ENCODE peak calls at places on chromosomes 6 and 20, in eight cellular contexts. W is CD8-positive, alpha-beta T cell; I is PC-9; E is heart right ventricle; V is Panc1; G is stomach; Q is fibroblast of lung; J is MM.1S. F is an unnamed sample.
A peak's percentile ranks its signal among the peaks of the same experiment; 100 is the strongest.

GRCh38 chr6:162719528-162719927 is 8.0 kb downstream of the PRKN start:
- DNase-seq in I (no peak), E (no peak), Q (no peak), V (no peak), W (no peak), J (no peak), G (no peak), F (no peak)

GRCh38 chr6:145704153-145704781 is 31.1 kb downstream of the EPM2A start:
- DNase-seq in V (no peak), J (no peak), G (no peak), W (no peak), I (no peak), E (no peak), Q (no peak), F (no peak)

GRCh38 chr20:24977336-24977735 is 15.2 kb downstream of the APMAP start:
- DNase-seq in Q (no peak), J (no peak), V (no peak), W (no peak), E (no peak), I (no peak), G (no peak), F (no peak)

GRCh38 chr6:130482645-130483390 is 117.0 kb downstream of the TMEM200A start:
- DNase-seq in I (no peak), W (no peak), Q (peak; percentile 92), J (no peak), G (no peak), V (no peak), E (no peak), F (no peak)

GRCh38 chr6:128605961-128606360 is 85.6 kb upstream of the PTPRK start:
- DNase-seq in G (no peak), E (no peak), I (no peak), W (no peak), Q (peak; percentile 28), J (no peak), V (no peak), F (no peak)

GRCh38 chr20:15241696-15242095 is 904.3 kb upstream of the FLRT3 start:
- DNase-seq in J (no peak), G (no peak), E (no peak), Q (peak; percentile 43), W (no peak), I (no peak), V (no peak), F (no peak)

GRCh38 chr20:825710-826421 is 7.6 kb upstream of the FAM110A start:
- DNase-seq in E (no peak), Q (peak; percentile 17), J (no peak), I (no peak), G (peak; percentile 9), V (no peak), W (no peak), F (peak; percentile 39)

GRCh38 chr6:170038251-170038650 is 252.6 kb downstream of the DLL1 start:
- DNase-seq in J (no peak), V (no peak), E (no peak), Q (no peak), W (no peak), I (no peak), G (peak; percentile 24), F (no peak)

GRCh38 chr6:119466226-119466625 is 116.7 kb upstream of the MAN1A1 start:
- DNase-seq in I (no peak), G (no peak), Q (no peak), J (no peak), V (no peak), W (no peak), E (no peak), F (no peak)

GRCh38 chr6:56954389-56955170 is at the start of gene BEND6:
- DNase-seq in J (peak; percentile 61), E (peak; percentile 13), Q (peak; percentile 89), G (peak; percentile 27), I (peak; percentile 55), W (no peak), V (no peak), F (no peak)

GRCh38 chr6:105769987-105770386 is 316.1 kb upstream of the PRDM1 start:
- DNase-seq in G (no peak), V (no peak), I (peak; percentile 80), W (no peak), E (no peak), J (no peak), Q (peak; percentile 41), F (no peak)

GRCh38 chr6:43744490-43744889 is 25.5 kb upstream of the VEGFA start:
- DNase-seq in W (no peak), Q (no peak), V (no peak), I (no peak), J (no peak), G (no peak), E (no peak), F (no peak)

GRCh38 chr6:126913658-126914057 is 204.8 kb upstream of the RSPO3 start:
- DNase-seq in Q (no peak), W (no peak), G (no peak), I (no peak), J (no peak), E (no peak), V (no peak), F (no peak)

GRCh38 chr6:150150821-150151646 is 8.2 kb downstream of the PPP1R14C start:
- DNase-seq in W (no peak), V (no peak), I (no peak), G (no peak), J (no peak), E (no peak), Q (no peak), F (no peak)

GRCh38 chr6:107509506-107509905 is 19.6 kb downstream of the SOBP start:
- DNase-seq in V (no peak), W (no peak), J (no peak), Q (peak; percentile 84), E (no peak), G (peak; percentile 65), I (peak; percentile 68), F (no peak)

GRCh38 chr20:43444107-43444506 is 13.6 kb upstream of the SRSF6 start:
- DNase-seq in E (no peak), J (no peak), Q (no peak), G (no peak), V (no peak), I (peak; percentile 25), W (no peak), F (no peak)

GRCh38 chr20:43440531-43440930 is 17.2 kb upstream of the SRSF6 start:
- DNase-seq in I (no peak), Q (no peak), J (no peak), V (no peak), G (no peak), W (no peak), E (no peak), F (no peak)

GRCh38 chr20:43438578-43439316 is 18.9 kb upstream of the SRSF6 start:
- DNase-seq in G (no peak), I (no peak), V (no peak), E (no peak), J (no peak), W (no peak), Q (no peak), F (no peak)

GRCh38 chr20:43446361-43446879 is 11.3 kb upstream of the SRSF6 start:
- DNase-seq in Q (no peak), W (no peak), V (no peak), G (no peak), I (peak; percentile 23), J (no peak), E (no peak), F (no peak)

DNA sequence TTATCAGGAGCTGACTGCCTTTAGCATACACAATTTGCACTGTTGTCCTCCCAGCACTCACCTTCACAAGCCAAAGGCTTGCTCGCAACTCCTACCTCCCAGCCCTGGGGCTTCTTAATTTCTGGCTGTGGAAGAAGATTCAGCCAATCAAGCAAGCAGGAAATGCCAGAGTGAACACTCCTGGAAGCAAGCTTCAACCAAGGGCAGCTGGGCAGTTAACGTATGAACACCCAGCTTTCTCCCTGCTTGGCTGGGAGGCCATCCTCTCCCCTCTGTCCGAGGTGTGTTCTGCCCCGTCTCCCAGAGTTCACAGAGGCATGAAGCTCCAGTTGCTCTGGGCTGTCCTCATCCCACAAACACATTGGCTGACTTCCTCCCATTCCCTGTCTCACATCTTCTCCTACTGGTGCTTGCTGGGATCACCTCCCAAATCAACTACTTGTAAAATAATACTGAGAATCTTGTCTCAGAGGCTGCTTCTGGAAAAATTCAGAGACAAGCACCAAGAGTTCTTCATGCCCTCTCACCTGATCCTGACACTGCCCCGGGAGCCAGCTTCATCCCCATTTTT is 15.3 kb upstream of the SRSF6 start:
- DNase-seq in Q (no peak), E (no peak), W (no peak), G (no peak), V (no peak), I (no peak), J (no peak), F (no peak)
- TF ChIP-seq CTCF in Q (no peak), E (no peak), W (no peak), G (no peak), V (peak; percentile 31), I (peak; percentile 43), J (no peak), F (no peak)

DNA sequence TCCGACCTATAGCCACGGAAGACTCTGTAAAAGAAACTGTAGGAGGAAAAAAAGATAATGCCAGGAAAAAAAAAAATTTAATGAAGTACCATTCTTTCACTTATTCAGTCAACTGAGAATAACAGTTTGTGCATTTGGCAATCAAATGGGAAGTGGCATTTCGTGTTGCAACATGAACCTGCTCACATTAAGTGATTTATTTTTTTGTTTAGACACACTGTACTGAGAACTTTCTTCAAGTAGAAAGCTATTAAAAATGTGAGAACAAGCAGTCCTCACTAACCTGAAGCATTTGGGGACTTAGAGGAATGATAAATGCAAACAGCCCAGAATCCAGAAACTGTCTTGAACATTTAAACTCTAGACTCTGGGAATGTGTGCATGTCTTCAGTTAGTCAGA is 69.8 kb downstream of the SLX4IP start:
- DNase-seq in J (no peak), G (no peak), V (no peak), W (no peak), E (no peak), Q (no peak), I (no peak), F (peak; percentile 67)
- H3K27ac ChIP-seq in J (no peak overlapping the region), G (peak overlapping the region; percentile 63), V (no peak overlapping the region), W (no peak overlapping the region), E (no peak overlapping the region), Q (no peak overlapping the region), I (no peak overlapping the region), F (peak overlapping the region; percentile 78)

DNA sequence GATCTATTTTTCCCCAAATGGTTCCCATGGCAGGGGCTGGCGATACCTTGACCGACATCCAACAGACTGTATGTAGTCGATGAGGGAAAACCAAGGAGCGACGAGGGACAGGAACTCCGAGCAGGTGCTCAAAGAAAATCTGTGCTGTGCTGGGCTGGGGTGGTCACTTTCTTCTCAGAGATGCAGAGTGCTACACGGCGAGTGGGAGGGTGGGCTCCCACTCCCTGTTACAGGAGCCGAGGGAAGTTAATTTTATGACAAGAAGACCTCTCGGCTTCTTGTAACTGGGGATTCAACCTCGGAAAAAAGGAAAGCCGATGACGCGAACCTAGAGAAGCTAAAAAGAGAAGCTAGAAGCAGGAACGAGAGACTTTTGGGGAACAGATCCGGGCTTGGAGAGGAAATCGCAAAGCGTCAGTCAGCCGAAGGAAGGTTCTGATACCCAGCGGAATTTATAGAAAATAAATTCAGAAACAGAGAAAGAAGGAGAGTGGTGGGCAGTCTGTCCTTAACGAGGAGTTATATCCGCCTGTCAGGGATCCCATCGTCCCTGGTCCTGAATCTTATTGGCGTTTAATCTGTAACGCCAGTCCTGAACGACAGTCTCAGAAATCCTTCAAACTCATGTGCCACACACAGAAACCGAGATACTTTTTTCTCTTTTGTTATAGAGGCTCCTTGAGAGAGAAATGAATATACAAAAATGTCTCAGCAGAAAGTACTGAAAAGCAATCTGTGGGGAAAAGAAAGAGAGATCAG is 84.6 kb upstream of the ZNF322 start:
- DNase-seq in J (no peak), V (peak; percentile 1), G (no peak), Q (no peak), W (no peak), I (no peak), E (no peak), F (no peak)
- H3K4me3 ChIP-seq in J (no peak overlapping the region), V (peak overlapping the region; percentile 65), G (no peak overlapping the region), Q (peak overlapping the region; percentile 17), W (no peak overlapping the region), I (peak overlapping the region; percentile 47), E (no peak overlapping the region), F (no peak overlapping the region)

GRCh38 chr6:90479603-90479926 is 107.3 kb downstream of the MAP3K7 start:
- DNase-seq in G (no peak), E (no peak), I (no peak), Q (no peak), W (no peak), J (no peak), V (no peak), F (no peak)
- TF ChIP-seq CTCF in G (no peak), E (no peak), I (no peak), Q (no peak), W (no peak), J (no peak), V (peak; percentile 59), F (no peak)